ENCODE peak calls at places on chromosomes 11 and 22, in five cellular contexts. One of them, this sample, is unnamed.

GRCh38 chr22:25362215-25362882 is 142.9 kb downstream of the CRYBB2 start:
- DNase-seq in right lobe of liver: peak; percentile 71
- DNase-seq in GM20000: peak; percentile 87
- DNase-seq in heart left ventricle: peak; percentile 61
- DNase-seq in psoas muscle: peak; percentile 58
- DNase-seq in this sample: peak; percentile 56

GRCh38 chr11:11843233-11843632 is 1.5 kb downstream of the USP47 start:
- DNase-seq in right lobe of liver: no peak
- DNase-seq in GM20000: peak; percentile 47
- DNase-seq in heart left ventricle: no peak
- DNase-seq in psoas muscle: no peak
- DNase-seq in this sample: peak; percentile 74

GRCh38 chr11:2263724-2264360 is 6.5 kb downstream of the ASCL2 start:
- DNase-seq in heart left ventricle: no peak
- DNase-seq in GM20000: no peak
- DNase-seq in psoas muscle: no peak
- DNase-seq in right lobe of liver: no peak
- DNase-seq in this sample: no peak

GRCh38 chr11:118046964-118047700 is 29.7 kb upstream of the TMPRSS4 start:
- DNase-seq in GM20000: no peak
- DNase-seq in right lobe of liver: no peak
- DNase-seq in heart left ventricle: no peak
- DNase-seq in psoas muscle: no peak
- DNase-seq in this sample: no peak

GRCh38 chr11:76701701-76702100 is 31.2 kb upstream of the LRRC32 start:
- DNase-seq in heart left ventricle: no peak
- DNase-seq in right lobe of liver: no peak
- DNase-seq in GM20000: no peak
- DNase-seq in psoas muscle: no peak
- DNase-seq in this sample: peak; percentile 40

GRCh38 chr11:9831122-9831521 is 167.2 kb downstream of the SWAP70 start:
- DNase-seq in right lobe of liver: no peak
- DNase-seq in GM20000: no peak
- DNase-seq in psoas muscle: no peak
- DNase-seq in heart left ventricle: no peak
- DNase-seq in this sample: no peak

GRCh38 chr11:87966744-87967143 is 208.5 kb downstream of the RAB38 start:
- DNase-seq in heart left ventricle: peak; percentile 5
- DNase-seq in GM20000: no peak
- DNase-seq in psoas muscle: no peak
- DNase-seq in right lobe of liver: no peak
- DNase-seq in this sample: no peak

GRCh38 chr22:44184006-44184405 is 3.3 kb downstream of the PARVG start:
- DNase-seq in right lobe of liver: no peak
- DNase-seq in psoas muscle: no peak
- DNase-seq in heart left ventricle: no peak
- DNase-seq in GM20000: no peak
- DNase-seq in this sample: peak; percentile 22

GRCh38 chr11:128310676-128311445 is 276.5 kb downstream of the ETS1 start:
- DNase-seq in psoas muscle: no peak
- DNase-seq in GM20000: no peak
- DNase-seq in right lobe of liver: no peak
- DNase-seq in heart left ventricle: no peak
- DNase-seq in this sample: no peak

GRCh38 chr11:69486773-69487266 is 5.4 kb downstream of the LINC01488 start:
- DNase-seq in GM20000: no peak
- DNase-seq in psoas muscle: peak; percentile 52
- DNase-seq in right lobe of liver: no peak
- DNase-seq in heart left ventricle: no peak
- DNase-seq in this sample: no peak

GRCh38 chr11:61472868-61473267 is 35.7 kb upstream of the LRRC10B start:
- DNase-seq in right lobe of liver: no peak
- DNase-seq in psoas muscle: peak; percentile 50
- DNase-seq in heart left ventricle: peak; percentile 41
- DNase-seq in GM20000: no peak
- DNase-seq in this sample: no peak

GRCh38 chr11:68889948-68890446 is 13.6 kb downstream of the MRPL21 start:
- DNase-seq in psoas muscle: peak; percentile 73
- DNase-seq in right lobe of liver: no peak
- DNase-seq in heart left ventricle: peak; percentile 76
- DNase-seq in GM20000: no peak
- DNase-seq in this sample: no peak

GRCh38 chr11:62601114-62601363 is 626 bp downstream of the MTA2 start:
- DNase-seq in heart left ventricle: peak; percentile 64
- DNase-seq in GM20000: no peak
- DNase-seq in psoas muscle: peak; percentile 64
- DNase-seq in right lobe of liver: no peak
- DNase-seq in this sample: peak; percentile 31

GRCh38 chr11:72475359-72475758 is 41.0 kb upstream of the CLPB start:
- DNase-seq in GM20000: no peak
- DNase-seq in right lobe of liver: no peak
- DNase-seq in heart left ventricle: no peak
- DNase-seq in psoas muscle: no peak
- DNase-seq in this sample: peak; percentile 22

GRCh38 chr11:80330302-80330701 is 889.5 kb upstream of the TENM4 start:
- DNase-seq in right lobe of liver: no peak
- DNase-seq in heart left ventricle: no peak
- DNase-seq in GM20000: no peak
- DNase-seq in psoas muscle: no peak
- DNase-seq in this sample: peak; percentile 69

GRCh38 chr22:27238935-27239510 is 562.5 kb downstream of the MN1 start:
- DNase-seq in psoas muscle: peak; percentile 81
- DNase-seq in heart left ventricle: peak; percentile 87
- DNase-seq in right lobe of liver: no peak
- DNase-seq in GM20000: no peak
- DNase-seq in this sample: peak; percentile 83

GRCh38 chr22:29733362-29734322 is 13.8 kb downstream of the CABP7 start:
- DNase-seq in right lobe of liver: no peak
- DNase-seq in heart left ventricle: no peak
- DNase-seq in GM20000: no peak
- DNase-seq in psoas muscle: peak; percentile 53
- DNase-seq in this sample: peak; percentile 27

GRCh38 chr11:108562746-108563581 is 30.6 kb downstream of the EXPH5 start:
- DNase-seq in GM20000: no peak
- DNase-seq in psoas muscle: no peak
- DNase-seq in right lobe of liver: no peak
- DNase-seq in heart left ventricle: no peak
- DNase-seq in this sample: peak; percentile 11

GRCh38 chr22:46196268-46196667 is 45.9 kb downstream of the PPARA start:
- DNase-seq in psoas muscle: peak; percentile 54
- DNase-seq in right lobe of liver: peak; percentile 90
- DNase-seq in GM20000: no peak
- DNase-seq in heart left ventricle: peak; percentile 59
- DNase-seq in this sample: no peak

GRCh38 chr11:3939211-3939610 is 83.7 kb downstream of the STIM1 start:
- DNase-seq in psoas muscle: no peak
- DNase-seq in right lobe of liver: no peak
- DNase-seq in GM20000: no peak
- DNase-seq in heart left ventricle: no peak
- DNase-seq in this sample: no peak

GRCh38 chr11:47611240-47611863 is 17.1 kb upstream of the C1QTNF4 start:
- DNase-seq in right lobe of liver: no peak
- DNase-seq in psoas muscle: no peak
- DNase-seq in heart left ventricle: no peak
- DNase-seq in GM20000: peak; percentile 37
- DNase-seq in this sample: no peak

GRCh38 chr11:47617417-47617809 is 23.2 kb upstream of the C1QTNF4 start:
- DNase-seq in heart left ventricle: no peak
- DNase-seq in psoas muscle: no peak
- DNase-seq in GM20000: no peak
- DNase-seq in right lobe of liver: no peak
- DNase-seq in this sample: peak; percentile 25

GRCh38 chr11:47620836-47621378 is 21.5 kb downstream of the MTCH2 start:
- DNase-seq in right lobe of liver: no peak
- DNase-seq in GM20000: no peak
- DNase-seq in heart left ventricle: no peak
- DNase-seq in psoas muscle: no peak
- DNase-seq in this sample: no peak

GRCh38 chr11:47615249-47615648 is 21.0 kb upstream of the C1QTNF4 start:
- DNase-seq in GM20000: no peak
- DNase-seq in heart left ventricle: no peak
- DNase-seq in psoas muscle: no peak
- DNase-seq in right lobe of liver: no peak
- DNase-seq in this sample: no peak

GRCh38 chr11:47616726-47617416 is 22.7 kb upstream of the C1QTNF4 start:
- DNase-seq in psoas muscle: no peak
- DNase-seq in right lobe of liver: no peak
- DNase-seq in GM20000: no peak
- DNase-seq in heart left ventricle: peak; percentile 60
- DNase-seq in this sample: peak; percentile 61
- TF ChIP-seq CTCF in psoas muscle: peak; percentile 34
- TF ChIP-seq CTCF in right lobe of liver: peak; percentile 48
- TF ChIP-seq CTCF in GM20000: peak; percentile 64
- TF ChIP-seq CTCF in heart left ventricle: peak; percentile 77
- TF ChIP-seq CTCF in this sample: peak; percentile 34

GRCh38 chr11:8087185-8087584 is 6.2 kb downstream of the TUB start:
- DNase-seq in psoas muscle: no peak
- DNase-seq in right lobe of liver: no peak
- DNase-seq in GM20000: no peak
- DNase-seq in heart left ventricle: no peak
- DNase-seq in this sample: no peak
- TF ChIP-seq CTCF in psoas muscle: no peak
- TF ChIP-seq CTCF in right lobe of liver: peak; percentile 31
- TF ChIP-seq CTCF in GM20000: no peak
- TF ChIP-seq CTCF in heart left ventricle: peak; percentile 14
- TF ChIP-seq CTCF in this sample: no peak

GRCh38 chr11:125261471-125262087 is 97.0 kb downstream of the PKNOX2 start:
- DNase-seq in right lobe of liver: no peak
- DNase-seq in psoas muscle: no peak
- DNase-seq in heart left ventricle: no peak
- DNase-seq in GM20000: no peak
- DNase-seq in this sample: no peak
- TF ChIP-seq CTCF in right lobe of liver: no peak
- TF ChIP-seq CTCF in psoas muscle: no peak
- TF ChIP-seq CTCF in heart left ventricle: no peak
- TF ChIP-seq CTCF in GM20000: no peak
- TF ChIP-seq CTCF in this sample: no peak

DNA sequence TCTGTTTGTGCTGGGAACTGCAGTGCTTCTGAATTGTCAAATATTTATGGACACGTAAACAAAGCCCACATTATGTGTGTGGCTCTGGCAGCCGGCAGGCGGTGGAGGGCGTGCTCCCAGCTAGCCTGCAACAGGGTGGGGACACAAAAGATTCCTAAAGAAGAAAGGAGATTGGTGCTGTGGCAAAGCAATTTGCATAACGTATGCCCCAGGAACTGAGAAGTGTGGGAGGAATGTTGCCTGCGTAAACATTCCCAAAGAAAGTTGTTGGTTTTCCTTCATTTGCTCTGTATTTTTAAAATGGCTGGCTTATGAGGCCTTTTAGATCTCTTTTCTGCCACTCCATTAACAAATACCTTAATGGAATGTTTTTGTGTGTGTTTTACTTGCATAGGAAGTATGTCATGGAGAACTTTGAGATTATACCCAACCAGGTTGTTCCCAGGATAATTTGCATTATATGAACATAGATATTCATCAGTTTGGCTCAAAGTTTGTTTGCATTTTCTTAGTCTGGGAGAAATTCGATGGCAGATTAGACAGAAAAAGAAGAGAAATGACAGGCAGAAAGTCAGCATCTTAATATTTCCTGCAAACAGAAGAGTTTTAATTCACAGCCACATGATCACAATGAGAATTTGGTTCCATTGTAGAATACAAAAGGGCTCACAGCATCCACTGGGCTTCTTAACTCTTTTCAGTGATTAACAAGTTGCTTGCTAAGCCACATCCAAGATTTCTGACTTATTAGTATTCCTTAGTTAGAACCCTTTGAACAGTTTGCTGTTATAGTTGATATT is 41.8 kb upstream of the DLAT start:
- DNase-seq in right lobe of liver: peak; percentile 80
- DNase-seq in GM20000: no peak
- DNase-seq in heart left ventricle: no peak
- DNase-seq in psoas muscle: no peak
- DNase-seq in this sample: no peak
- TF ChIP-seq CTCF in right lobe of liver: peak; percentile 30
- TF ChIP-seq CTCF in GM20000: no peak
- TF ChIP-seq CTCF in heart left ventricle: no peak
- TF ChIP-seq CTCF in psoas muscle: no peak
- TF ChIP-seq CTCF in this sample: no peak

GRCh38 chr11:119051440-119052162 is 5.4 kb downstream of the HYOU1 start:
- DNase-seq in right lobe of liver: no peak
- DNase-seq in GM20000: peak; percentile 79
- DNase-seq in psoas muscle: no peak
- DNase-seq in heart left ventricle: no peak
- DNase-seq in this sample: no peak

GRCh38 chr11:119054418-119054817 is 2.6 kb downstream of the HYOU1 start:
- DNase-seq in right lobe of liver: no peak
- DNase-seq in heart left ventricle: no peak
- DNase-seq in GM20000: no peak
- DNase-seq in psoas muscle: no peak
- DNase-seq in this sample: no peak

GRCh38 chr11:119055901-119056300 is 1.1 kb downstream of the HYOU1 start:
- DNase-seq in GM20000: no peak
- DNase-seq in right lobe of liver: no peak
- DNase-seq in heart left ventricle: no peak
- DNase-seq in psoas muscle: no peak
- DNase-seq in this sample: peak; percentile 19

GRCh38 chr11:119049081-119049480 is 7.9 kb downstream of the HYOU1 start:
- DNase-seq in heart left ventricle: no peak
- DNase-seq in right lobe of liver: no peak
- DNase-seq in GM20000: no peak
- DNase-seq in psoas muscle: no peak
- DNase-seq in this sample: no peak

GRCh38 chr11:119052163-119052814 is 4.7 kb downstream of the HYOU1 start:
- DNase-seq in heart left ventricle: no peak
- DNase-seq in right lobe of liver: no peak
- DNase-seq in psoas muscle: no peak
- DNase-seq in GM20000: no peak
- DNase-seq in this sample: no peak
- TF ChIP-seq CTCF in heart left ventricle: no peak
- TF ChIP-seq CTCF in right lobe of liver: no peak
- TF ChIP-seq CTCF in psoas muscle: no peak
- TF ChIP-seq CTCF in GM20000: no peak
- TF ChIP-seq CTCF in this sample: no peak

GRCh38 chr11:34148504-34149165 is 43.2 kb downstream of the NAT10 start:
- DNase-seq in heart left ventricle: no peak
- DNase-seq in right lobe of liver: no peak
- DNase-seq in psoas muscle: no peak
- DNase-seq in GM20000: no peak
- DNase-seq in this sample: no peak

GRCh38 chr11:34151166-34151565 is 45.7 kb downstream of the NAT10 start:
- DNase-seq in heart left ventricle: no peak
- DNase-seq in right lobe of liver: no peak
- DNase-seq in psoas muscle: no peak
- DNase-seq in GM20000: no peak
- DNase-seq in this sample: no peak

GRCh38 chr11:34149274-34149673 is 43.8 kb downstream of the NAT10 start:
- DNase-seq in psoas muscle: no peak
- DNase-seq in heart left ventricle: no peak
- DNase-seq in GM20000: no peak
- DNase-seq in right lobe of liver: no peak
- DNase-seq in this sample: no peak

GRCh38 chr11:34150494-34151151 is 45.2 kb downstream of the NAT10 start:
- DNase-seq in heart left ventricle: no peak
- DNase-seq in psoas muscle: no peak
- DNase-seq in right lobe of liver: no peak
- DNase-seq in GM20000: no peak
- DNase-seq in this sample: no peak

GRCh38 chr11:34149786-34150185 is 44.4 kb downstream of the NAT10 start:
- DNase-seq in heart left ventricle: no peak
- DNase-seq in GM20000: no peak
- DNase-seq in psoas muscle: no peak
- DNase-seq in right lobe of liver: no peak
- DNase-seq in this sample: no peak
- TF ChIP-seq CTCF in heart left ventricle: peak; percentile 23
- TF ChIP-seq CTCF in GM20000: no peak
- TF ChIP-seq CTCF in psoas muscle: peak; percentile 24
- TF ChIP-seq CTCF in right lobe of liver: peak; percentile 27
- TF ChIP-seq CTCF in this sample: peak; percentile 15

This sample was measured in MCF 10A.